ENCODE peak calls at places on chromosome 5, in six cellular contexts. X is adipocyte, Q is astrocyte, B is fibroblast of lung, Z is H1, R is endodermal cell. H is an unnamed sample.

GRCh38 chr5:68533051-68533450 is 317.5 kb downstream of the PIK3R1 start:
- DNase-seq in Q (no peak), R (no peak), B (no peak), X (no peak), Z (no peak), H (no peak)

GRCh38 chr5:38249812-38250211 is 8.5 kb upstream of the EGFLAM start:
- DNase-seq in X (no peak), B (no peak), Z (no peak), R (no peak), Q (no peak), H (no peak)

GRCh38 chr5:160318409-160318808 is 6.0 kb upstream of the CCNJL start:
- DNase-seq in X (no peak), B (no peak), R (no peak), Q (no peak), Z (no peak), H (no peak)

GRCh38 chr5:125199968-125200841 is 453.8 kb upstream of the ZNF608 start:
- DNase-seq in R (peak; percentile 64), Z (no peak), X (no peak), Q (peak; percentile 18), B (peak; percentile 26), H (peak; percentile 83)

GRCh38 chr5:42756630-42757601 is at the start of gene CCDC152:
- DNase-seq in R (peak; percentile 92), B (peak; percentile 51), X (no peak), Q (peak; percentile 19), Z (no peak), H (peak; percentile 72)

GRCh38 chr5:175415303-175415702 is 28.7 kb downstream of the DRD1 start:
- DNase-seq in Q (no peak), X (no peak), R (no peak), B (no peak), Z (no peak), H (no peak)

GRCh38 chr5:146076028-146076427 is 29.3 kb downstream of the PLAC8L1 start:
- DNase-seq in R (no peak), B (no peak), Q (no peak), X (no peak), Z (peak; percentile 13), H (no peak)

GRCh38 chr5:138274189-138274853 is at the start of gene GFRA3:
- DNase-seq in B (peak; percentile 26), Q (no peak), X (peak; percentile 7), Z (no peak), R (peak; percentile 80), H (peak; percentile 24)

GRCh38 chr5:94072116-94072515 is 330.7 kb upstream of the POU5F2 start:
- DNase-seq in Q (peak; percentile 4), Z (no peak), B (peak; percentile 26), X (peak; percentile 23), R (no peak), H (no peak)

GRCh38 chr5:73264626-73265025 is 91.6 kb downstream of the TMEM174 start:
- DNase-seq in R (no peak), B (no peak), Z (no peak), X (no peak), Q (no peak), H (no peak)

GRCh38 chr5:157710887-157711286 is 20.3 kb upstream of the THG1L start:
- DNase-seq in X (peak; percentile 77), R (no peak), Z (no peak), Q (peak; percentile 84), B (peak; percentile 88), H (no peak)

GRCh38 chr5:31706186-31706585 is 67.3 kb downstream of the PDZD2 start:
- DNase-seq in Z (no peak), Q (no peak), B (no peak), X (no peak), R (no peak), H (no peak)

GRCh38 chr5:94793816-94794198 is 175.3 kb downstream of the SLF1 start:
- DNase-seq in R (no peak), X (peak; percentile 41), B (peak; percentile 80), Q (peak; percentile 74), Z (no peak), H (no peak)

GRCh38 chr5:68287631-68287975 is 72.0 kb downstream of the PIK3R1 start:
- DNase-seq in R (no peak), Z (no peak), X (no peak), Q (no peak), B (no peak), H (no peak)

GRCh38 chr5:1519631-1520141 is 4.1 kb downstream of the LPCAT1 start:
- DNase-seq in B (no peak), X (no peak), R (peak; percentile 33), Q (no peak), Z (no peak), H (no peak)

GRCh38 chr5:125393416-125393815 is 647.0 kb upstream of the ZNF608 start:
- DNase-seq in Q (no peak), B (peak; percentile 22), Z (no peak), X (no peak), R (no peak), H (no peak)

GRCh38 chr5:32132757-32133156 is 41.4 kb downstream of the GOLPH3 start:
- DNase-seq in B (no peak), R (no peak), Q (no peak), Z (no peak), X (no peak), H (no peak)

GRCh38 chr5:164051745-164052144 is 546.3 kb downstream of the MAT2B start:
- DNase-seq in B (peak; percentile 69), X (peak; percentile 51), R (no peak), Z (no peak), Q (peak; percentile 57), H (no peak)

GRCh38 chr5:141928051-141928450 is 4.4 kb downstream of the DELE1 start:
- DNase-seq in X (no peak), B (no peak), Q (no peak), Z (no peak), R (no peak), H (no peak)

GRCh38 chr5:176700239-176700847 is 53.1 kb downstream of the TSPAN17 start:
- DNase-seq in Q (no peak), B (no peak), R (peak; percentile 84), X (no peak), Z (peak; percentile 47), H (peak; percentile 75)

GRCh38 chr5:140926903-140927573 is 939 bp downstream of the PCDHAC1 start:
- DNase-seq in Q (no peak), R (peak; percentile 84), B (peak; percentile 1), Z (no peak), X (peak; percentile 1), H (peak; percentile 75)

GRCh38 chr5:57692582-57693487 is 210.2 kb upstream of the ACTBL2 start:
- DNase-seq in X (peak; percentile 90), B (peak; percentile 95), R (peak; percentile 87), Z (peak; percentile 33), Q (peak; percentile 93), H (peak; percentile 96)

GRCh38 chr5:52692618-52693017 is 95.1 kb upstream of the ITGA1 start:
- DNase-seq in Q (no peak), Z (no peak), R (no peak), X (peak; percentile 36), B (no peak), H (no peak)

GRCh38 chr5:155906046-155906445 is 420.9 kb upstream of the SGCD start:
- DNase-seq in Q (no peak), R (no peak), Z (no peak), X (no peak), B (no peak), H (peak; percentile 7)

GRCh38 chr5:107518219-107519015 is 152.3 kb downstream of the EFNA5 start:
- DNase-seq in X (no peak), Z (no peak), Q (peak; percentile 44), R (no peak), B (peak; percentile 51), H (no peak)

GRCh38 chr5:151695464-151695863 is 8.7 kb upstream of the SPARC start:
- DNase-seq in B (peak; percentile 27), Z (no peak), X (no peak), R (no peak), Q (no peak), H (no peak)

GRCh38 chr5:12399868-12400267 is 495.6 kb upstream of the CTNND2 start:
- DNase-seq in X (no peak), Q (no peak), R (no peak), Z (no peak), B (no peak), H (peak; percentile 14)

GRCh38 chr5:65926893-65927292 is 518 bp downstream of the ERBIN start:
- DNase-seq in R (peak; percentile 49), X (peak; percentile 58), Q (no peak), B (no peak), Z (no peak), H (no peak)

GRCh38 chr5:1008451-1009358 is at the start of gene NKD2:
- DNase-seq in Q (no peak), Z (no peak), B (no peak), R (peak; percentile 84), X (peak; percentile 59), H (peak; percentile 37)

GRCh38 chr5:10595678-10596309 is 31.9 kb downstream of the ANKRD33B start:
- DNase-seq in B (peak; percentile 90), R (no peak), X (peak; percentile 96), Z (no peak), Q (peak; percentile 86), H (no peak)

GRCh38 chr5:75566710-75567309 is 44.4 kb upstream of the ANKDD1B start:
- DNase-seq in Q (peak; percentile 96), Z (no peak), X (peak; percentile 95), R (peak; percentile 51), B (peak; percentile 96), H (peak; percentile 82)

GRCh38 chr5:139671096-139671841 is 23.1 kb downstream of the CXXC5 start:
- DNase-seq in R (no peak), Z (no peak), Q (no peak), X (peak; percentile 64), B (peak; percentile 71), H (no peak)
- H3K9ac ChIP-seq in R (no peak overlapping the region), Z (no peak overlapping the region), Q (peak overlapping the region; percentile 82), X (peak overlapping the region; percentile 70), B (no peak overlapping the region), H (peak overlapping the region; percentile 41)

GRCh38 chr5:127959152-127959764 is 124.3 kb upstream of the SLC12A2 start:
- DNase-seq in R (no peak), B (peak; percentile 87), X (peak; percentile 75), Q (peak; percentile 82), Z (no peak), H (no peak)
- H3K9ac ChIP-seq in R (no peak overlapping the region), B (no peak overlapping the region), X (no peak overlapping the region), Q (no peak overlapping the region), Z (no peak overlapping the region), H (no peak overlapping the region)

GRCh38 chr5:55485073-55485472 is 49.7 kb downstream of the PLPP1 start:
- DNase-seq in B (no peak), Q (no peak), X (no peak), Z (peak; percentile 46), R (peak; percentile 60), H (peak; percentile 51)
- H3K9ac ChIP-seq in B (no peak overlapping the region), Q (no peak overlapping the region), X (no peak overlapping the region), Z (peak overlapping the region; percentile 22), R (no peak overlapping the region), H (peak overlapping the region; percentile 31)

DNA sequence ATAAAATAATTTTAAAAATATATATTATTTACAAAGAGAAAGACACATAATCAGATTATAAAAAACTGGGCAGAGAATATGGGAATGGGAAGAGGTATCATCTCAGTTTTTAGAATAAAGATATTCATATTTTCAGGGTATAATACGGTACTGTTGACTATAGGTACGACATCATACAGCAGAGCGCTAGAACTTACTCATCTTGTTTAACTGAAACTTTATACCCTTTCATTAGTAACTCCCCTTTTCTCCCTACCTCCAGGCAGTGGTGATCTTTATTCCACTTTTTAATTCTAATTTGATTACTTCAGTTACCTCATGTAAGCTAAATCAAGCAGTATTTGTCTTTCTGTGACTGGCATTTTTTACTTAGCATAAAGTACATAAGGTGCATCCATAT is 742.1 kb downstream of the MTRR start:
- DNase-seq in R (no peak), Q (no peak), Z (no peak), B (no peak), X (no peak), H (no peak)
- H3K9ac ChIP-seq in R (no peak overlapping the region), Q (no peak overlapping the region), Z (no peak overlapping the region), B (no peak overlapping the region), X (no peak overlapping the region), H (no peak overlapping the region)